ENCODE peak calls at places on chromosomes 3 and 15, in six cellular contexts. S is mammary epithelial cell; M is HL-60; F is CD8-positive, alpha-beta T cell; J is dorsolateral prefrontal cortex; L is uterus. Z is an unnamed sample.
A peak's percentile ranks its signal among the peaks of the same experiment; 100 is the strongest.

GRCh38 chr3:180457238-180457637 is 144.7 kb upstream of the TTC14 start:
- DNase-seq in S (peak; percentile 83), M (peak; percentile 87), F (no peak), J (no peak), L (no peak), Z (no peak)

GRCh38 chr3:155079795-155080546 is at the start of gene MME:
- DNase-seq in S (peak; percentile 69), M (no peak), F (no peak), J (no peak), L (no peak), Z (no peak)

GRCh38 chr15:37079726-37080125 is 20.6 kb downstream of the MEIS2 start:
- DNase-seq in S (no peak), M (no peak), F (no peak), J (no peak), L (no peak), Z (no peak)

GRCh38 chr3:59559721-59560514 is 510.1 kb upstream of the CFAP20DC start:
- DNase-seq in S (peak; percentile 99), M (no peak), F (no peak), J (no peak), L (no peak), Z (no peak)

GRCh38 chr3:179666030-179666429 is 13.2 kb downstream of the USP13 start:
- DNase-seq in S (no peak), M (no peak), F (no peak), J (no peak), L (no peak), Z (no peak)

GRCh38 chr3:38119248-38119544 is 17.7 kb downstream of the ACAA1 start:
- DNase-seq in S (no peak), M (no peak), F (no peak), J (no peak), L (peak; percentile 14), Z (no peak)

GRCh38 chr3:77380141-77380540 is 340.2 kb downstream of the ROBO2 start:
- DNase-seq in S (no peak), M (no peak), F (no peak), J (no peak), L (no peak), Z (no peak)

GRCh38 chr3:183688869-183689268 is 8.7 kb upstream of the YEATS2 start:
- DNase-seq in S (no peak), M (no peak), F (no peak), J (no peak), L (no peak), Z (no peak)

GRCh38 chr15:43505723-43506122 is 11.7 kb upstream of the MAP1A start:
- DNase-seq in S (no peak), M (no peak), F (no peak), J (no peak), L (no peak), Z (no peak)

GRCh38 chr3:46571684-46572083 is 5.6 kb upstream of the LRRC2 start:
- DNase-seq in S (no peak), M (no peak), F (no peak), J (no peak), L (no peak), Z (no peak)

GRCh38 chr3:150756491-150757059 is 6.4 kb downstream of the SIAH2 start:
- DNase-seq in S (no peak), M (no peak), F (no peak), J (no peak), L (no peak), Z (no peak)

GRCh38 chr3:114469070-114469469 is 175.2 kb downstream of the TIGIT start:
- DNase-seq in S (no peak), M (no peak), F (no peak), J (no peak), L (no peak), Z (no peak)

GRCh38 chr15:49855917-49856637 is 235.2 kb downstream of the DTWD1 start:
- DNase-seq in S (no peak), M (peak; percentile 42), F (no peak), J (no peak), L (peak; percentile 52), Z (no peak)

GRCh38 chr3:123724306-123724705 is 139.5 kb upstream of the HACD2 start:
- DNase-seq in S (peak; percentile 12), M (no peak), F (no peak), J (no peak), L (no peak), Z (no peak)

GRCh38 chr3:183378008-183378407 is 50.4 kb downstream of the MCF2L2 start:
- DNase-seq in S (no peak), M (no peak), F (no peak), J (no peak), L (no peak), Z (no peak)

GRCh38 chr3:55162031-55162784 is 234.3 kb upstream of the LRTM1 start:
- DNase-seq in S (peak; percentile 9), M (no peak), F (no peak), J (no peak), L (no peak), Z (no peak)

GRCh38 chr3:106728315-106728821 is 648.9 kb upstream of the CCDC54 start:
- DNase-seq in S (peak; percentile 95), M (no peak), F (no peak), J (no peak), L (no peak), Z (no peak)

GRCh38 chr3:94626599-94626998 is 563.7 kb downstream of the NSUN3 start:
- DNase-seq in S (peak; percentile 17), M (no peak), F (no peak), J (no peak), L (no peak), Z (no peak)

GRCh38 chr3:178289544-178290160 is 246.6 kb upstream of the KCNMB2 start:
- DNase-seq in S (peak; percentile 22), M (no peak), F (no peak), J (no peak), L (peak; percentile 45), Z (no peak)

GRCh38 chr15:25605171-25605570 is 166.3 kb upstream of the UBE3A start:
- DNase-seq in S (no peak), M (no peak), F (no peak), J (no peak), L (no peak), Z (no peak)

GRCh38 chr3:25906132-25906906 is 116.4 kb downstream of the OXSM start:
- DNase-seq in S (no peak), M (no peak), F (no peak), J (no peak), L (no peak), Z (no peak)

GRCh38 chr3:73072634-73073033 is 11.2 kb downstream of the EBLN2 start:
- DNase-seq in S (no peak), M (peak; percentile 35), F (no peak), J (no peak), L (no peak), Z (no peak)

GRCh38 chr3:140023616-140024530 is 88.9 kb downstream of the CLSTN2 start:
- DNase-seq in S (no peak), M (no peak), F (no peak), J (peak; percentile 75), L (no peak), Z (no peak)

GRCh38 chr15:39172380-39173281 is 408.2 kb upstream of the THBS1 start:
- DNase-seq in S (peak; percentile 93), M (no peak), F (no peak), J (peak; percentile 39), L (peak; percentile 36), Z (no peak)

GRCh38 chr15:57251308-57251707 is 125.0 kb upstream of the CGNL1 start:
- DNase-seq in S (no peak), M (no peak), F (no peak), J (no peak), L (no peak), Z (no peak)

GRCh38 chr15:67820992-67821783 is 4.1 kb upstream of the SKOR1 start:
- DNase-seq in S (peak; percentile 39), M (no peak), F (no peak), J (no peak), L (no peak), Z (no peak)

GRCh38 chr3:180072786-180073185 is 36.0 kb upstream of the PEX5L start:
- DNase-seq in S (no peak), M (no peak), F (no peak), J (no peak), L (no peak), Z (no peak)

GRCh38 chr3:46484911-46485696 is 12.7 kb upstream of the RTP3 start:
- DNase-seq in S (no peak), M (no peak), F (no peak), J (no peak), L (no peak), Z (peak; percentile 62)

GRCh38 chr3:176951144-176951543 is 246.1 kb downstream of the TBL1XR1 start:
- DNase-seq in S (no peak), M (no peak), F (no peak), J (no peak), L (no peak), Z (no peak)

GRCh38 chr15:35975941-35976340 is 430.0 kb upstream of the DPH6 start:
- DNase-seq in S (no peak), M (no peak), F (no peak), J (no peak), L (no peak), Z (no peak)

DNA sequence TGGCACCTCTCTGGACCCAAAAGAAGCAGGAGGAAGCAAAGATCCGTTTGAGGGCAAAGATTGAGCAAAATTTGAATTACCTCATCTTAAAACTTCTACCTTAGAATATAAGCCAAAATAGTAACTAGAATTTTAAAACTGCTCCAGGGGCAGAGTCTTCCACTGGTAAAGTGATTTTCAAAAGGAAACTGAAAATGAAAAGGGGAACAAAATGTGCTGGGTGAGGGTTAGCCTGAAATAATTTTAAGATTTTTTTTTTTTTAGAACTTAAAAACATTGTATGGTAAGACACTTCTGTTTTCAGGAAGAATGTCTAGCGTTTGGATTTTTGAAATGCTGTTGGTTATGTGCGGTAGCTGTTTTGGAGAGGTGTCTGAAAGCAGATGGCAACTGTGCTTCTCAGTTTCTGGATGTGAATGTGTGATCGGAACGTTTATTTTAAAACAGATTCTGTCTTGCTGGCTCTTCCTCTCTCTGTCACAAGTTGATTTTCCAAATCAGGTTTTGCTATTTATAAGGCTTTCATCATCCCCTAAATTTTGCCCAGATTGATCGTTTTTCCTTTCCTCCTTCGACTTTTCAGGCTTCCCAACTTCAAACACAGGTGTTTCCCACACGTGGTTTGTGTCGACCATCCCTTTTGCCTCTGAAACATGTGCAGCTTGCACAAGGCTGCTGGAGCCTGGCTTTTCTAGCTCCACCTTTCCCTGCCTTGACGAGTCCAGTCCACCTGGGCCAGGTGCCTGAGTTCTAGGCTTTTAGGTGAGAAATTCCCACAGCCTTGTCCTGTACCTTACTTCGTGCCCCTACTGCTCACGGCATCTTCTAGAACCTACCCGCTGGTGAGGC is 3.3 kb downstream of the LRRK1 start:
- DNase-seq in S (no peak), M (peak; percentile 60), F (no peak), J (peak; percentile 23), L (no peak), Z (no peak)
- H3K27ac ChIP-seq in S (no peak overlapping the region), M (peak overlapping the region; percentile 45), F (no peak overlapping the region), J (peak overlapping the region; percentile 73), L (no peak overlapping the region), Z (no peak overlapping the region)

GRCh38 chr15:88388702-88389101 is 78.5 kb downstream of the MRPL46 start:
- DNase-seq in S (no peak), M (no peak), F (no peak), J (no peak), L (no peak), Z (no peak)
- TF ChIP-seq CTCF in S (no peak), M (no peak), F (no peak), J (no peak), L (no peak), Z (no peak)

GRCh38 chr3:12663311-12663935 is 494 bp downstream of the RAF1 start:
- DNase-seq in S (peak; percentile 21), M (no peak), F (peak; percentile 41), J (peak; percentile 58), L (peak; percentile 47), Z (peak; percentile 79)
- H3K27ac ChIP-seq in S (peak overlapping the region; percentile 84), M (peak overlapping the region; percentile 99), F (peak overlapping the region; percentile 96), J (peak overlapping the region; percentile 99), L (peak overlapping the region; percentile 100), Z (peak overlapping the region; percentile 99)

GRCh38 chr3:29268651-29269050 is 12.2 kb upstream of the RBMS3 start:
- DNase-seq in S (no peak), M (no peak), F (no peak), J (no peak), L (no peak), Z (no peak)
- TF ChIP-seq CTCF in S (no peak), M (no peak), F (no peak), J (no peak), L (no peak), Z (no peak)